ENCODE peak calls at places on chromosomes 12 and 14, in nine cellular contexts. Z, O, Q, J, L, X, C, N and I are unnamed samples.

GRCh38 chr12:2940564-2940963 is 18.6 kb upstream of the TEAD4 start:
- DNase-seq in X (peak), J (no peak), L (no peak), Q (no peak), N (no peak), O (no peak), Z (no peak), C (no peak), I (no peak)

GRCh38 chr14:22980672-22981089 is 1.7 kb downstream of the AJUBA start:
- DNase-seq in N (peak), L (peak), X (no peak), J (peak), Z (no peak), O (no peak), C (peak), Q (no peak), I (peak)

GRCh38 chr12:103742349-103742784 is 98.7 kb downstream of the NT5DC3 start:
- DNase-seq in C (no peak), L (no peak), O (no peak), Q (peak), Z (no peak), X (peak), J (peak), N (peak), I (no peak)

GRCh38 chr14:87529081-87529480 is 463.9 kb downstream of the GALC start:
- DNase-seq in Z (no peak), X (no peak), C (no peak), J (no peak), Q (no peak), N (no peak), O (no peak), L (no peak), I (no peak)

GRCh38 chr12:119802472-119802871 is 74.6 kb downstream of the CIT start:
- DNase-seq in Q (peak), N (no peak), X (peak), J (peak), O (peak), L (peak), Z (no peak), C (peak), I (peak)

GRCh38 chr12:109781668-109782321 is 51.4 kb downstream of the TRPV4 start:
- DNase-seq in Z (no peak), N (no peak), Q (no peak), L (no peak), J (no peak), X (no peak), C (no peak), O (no peak), I (no peak)

GRCh38 chr12:98767248-98767647 is 122.2 kb downstream of the APAF1 start:
- DNase-seq in L (no peak), O (no peak), Q (no peak), X (no peak), J (no peak), C (no peak), Z (no peak), N (no peak), I (no peak)

GRCh38 chr14:23932639-23933038 is 20.9 kb upstream of the DHRS4 start:
- DNase-seq in X (no peak), O (no peak), Q (no peak), N (no peak), C (no peak), J (no peak), L (no peak), Z (no peak), I (no peak)

GRCh38 chr14:22671622-22672021 is 27.5 kb upstream of the OR6J1 start:
- DNase-seq in C (no peak), Q (no peak), X (no peak), Z (no peak), O (no peak), N (no peak), L (no peak), J (no peak), I (no peak)

GRCh38 chr12:132124766-132125425 is 19.2 kb downstream of the DDX51 start:
- DNase-seq in O (no peak), Z (no peak), Q (no peak), N (no peak), L (no peak), J (no peak), C (no peak), X (no peak), I (no peak)

GRCh38 chr12:127926004-127926403 is 341.0 kb upstream of the TMEM132C start:
- DNase-seq in X (no peak), L (no peak), N (peak), O (peak), Q (peak), J (no peak), Z (no peak), C (no peak), I (no peak)

GRCh38 chr14:94677747-94678146 is 65.6 kb downstream of the SERPINA3 start:
- DNase-seq in L (no peak), C (no peak), N (no peak), Q (no peak), J (no peak), O (no peak), Z (no peak), X (no peak), I (no peak)

DNA sequence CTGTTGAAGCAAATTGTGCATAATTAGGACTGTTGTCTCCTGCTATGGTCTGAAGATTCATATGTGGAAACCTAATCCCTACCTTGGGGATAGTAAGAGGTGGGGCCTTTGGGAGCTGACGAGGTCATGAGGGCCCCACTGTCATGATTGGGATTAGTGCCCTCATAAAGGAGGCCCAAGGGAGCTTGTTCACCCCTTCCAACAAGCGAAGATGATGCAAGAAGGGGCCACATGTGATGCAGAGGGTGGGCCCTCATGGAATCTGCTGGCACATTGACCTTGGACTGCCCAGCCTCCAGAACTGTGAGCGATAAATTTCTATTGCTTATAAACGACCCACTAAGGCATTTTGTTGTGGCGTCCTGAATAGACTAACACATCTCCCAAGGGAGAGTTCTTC is 95.3 kb downstream of the AACS start:
- DNase-seq in J (no peak), Q (no peak), Z (no peak), N (no peak), O (no peak), C (no peak), L (no peak), X (no peak), I (no peak)
- H3K27ac ChIP-seq in J (no peak), Q (no peak), Z (no peak), N (no peak), O (no peak), C (no peak), L (no peak), X (no peak), I (no peak)

DNA sequence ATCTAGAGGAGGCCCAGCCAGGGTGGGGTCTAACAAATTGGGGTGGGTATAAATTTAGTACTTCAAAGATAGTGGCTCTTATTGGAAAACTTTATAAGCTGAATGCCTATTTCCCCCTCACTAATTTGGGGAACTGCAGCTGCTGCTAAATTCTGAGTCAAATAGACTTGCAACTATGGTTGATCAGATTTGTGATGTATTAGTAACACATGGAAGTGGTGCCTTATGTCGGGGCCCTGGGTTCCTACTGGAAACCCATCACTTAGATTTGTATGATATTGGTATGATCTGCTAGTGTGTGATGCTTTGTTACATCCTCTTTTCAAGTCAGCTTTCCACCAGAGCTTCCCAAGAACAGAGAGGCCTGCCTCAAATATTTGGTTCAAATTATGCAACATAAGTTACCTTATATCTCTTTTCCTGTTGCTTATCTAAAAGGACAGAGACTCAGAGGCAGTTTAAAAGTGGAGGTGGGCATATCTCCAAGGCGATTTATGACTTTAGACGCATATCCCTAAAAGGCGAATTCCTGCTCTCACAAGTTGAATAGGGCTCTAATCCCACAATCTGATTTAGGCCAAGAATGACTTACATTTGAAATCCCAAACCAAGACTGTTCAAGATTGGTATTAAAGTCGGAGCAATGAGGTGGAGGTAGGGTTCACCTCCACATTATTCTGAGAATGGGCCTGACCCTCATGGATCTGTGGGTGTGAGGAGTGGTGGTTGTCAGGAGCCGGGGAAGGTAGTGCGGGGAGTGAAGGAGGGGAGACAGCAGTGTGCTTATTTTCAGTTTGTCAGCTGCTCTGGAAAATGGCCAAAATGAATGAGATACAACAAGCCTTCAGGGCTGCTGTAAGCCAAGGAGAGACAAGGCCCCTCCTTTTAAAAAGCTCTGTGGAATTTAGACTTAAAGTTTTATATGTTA is 425.8 kb downstream of the RAD51B start:
- DNase-seq in C (no peak), O (no peak), X (peak), Z (no peak), J (peak), Q (peak), N (no peak), L (peak), I (no peak)
- H3K27ac ChIP-seq in C (peak), O (peak), X (no peak), Z (peak), J (peak), Q (no peak), N (peak), L (peak), I (peak)

DNA sequence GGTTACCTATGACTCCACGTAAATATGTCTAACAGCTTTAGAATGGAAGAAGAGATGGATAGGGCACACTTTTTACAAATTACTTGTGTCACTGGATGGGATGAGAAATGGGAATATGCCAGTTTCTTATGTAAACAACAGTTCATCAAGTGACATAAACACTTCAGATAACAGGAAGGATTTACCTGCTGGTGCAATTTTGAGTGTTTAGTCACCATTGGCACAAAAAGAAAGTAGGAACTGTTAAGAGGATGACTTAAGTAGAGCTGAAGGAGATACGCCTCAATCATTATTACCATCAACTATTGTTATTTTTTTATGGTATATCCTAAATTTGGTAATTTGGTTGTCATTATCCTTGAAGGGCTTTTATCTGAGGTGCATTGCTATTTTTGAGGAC is 83.2 kb downstream of the RMST start:
- DNase-seq in O (no peak), Q (no peak), N (no peak), Z (no peak), J (no peak), X (no peak), C (no peak), L (no peak), I (no peak)
- H3K27ac ChIP-seq in O (no peak), Q (no peak), N (no peak), Z (no peak), J (no peak), X (no peak), C (no peak), L (no peak), I (no peak)

GRCh38 chr12:47222592-47222959 is 142.8 kb upstream of the AMIGO2 start:
- DNase-seq in J (no peak), O (no peak), L (no peak), X (no peak), N (no peak), Z (no peak), Q (no peak), C (no peak), I (no peak)
- H3K27ac ChIP-seq in J (peak), O (no peak), L (no peak), X (no peak), N (no peak), Z (no peak), Q (no peak), C (no peak), I (no peak)

GRCh38 chr14:21524575-21525518 is 1.3 kb downstream of the SALL2 start:
- DNase-seq in X (no peak), L (no peak), O (no peak), C (no peak), J (no peak), Q (no peak), Z (no peak), N (no peak), I (no peak)
- H3K27ac ChIP-seq in X (no peak), L (no peak), O (peak), C (peak), J (no peak), Q (no peak), Z (no peak), N (no peak), I (peak)

GRCh38 chr12:114678028-114678427 is 5.9 kb downstream of the TBX3 start:
- DNase-seq in O (no peak), C (no peak), N (peak), Z (no peak), X (no peak), J (no peak), L (no peak), Q (no peak), I (no peak)

GRCh38 chr12:114680498-114681148 is 3.4 kb downstream of the TBX3 start:
- DNase-seq in Z (no peak), Q (no peak), O (no peak), L (no peak), C (no peak), J (no peak), N (no peak), X (peak), I (no peak)

GRCh38 chr12:114678718-114679117 is 5.3 kb downstream of the TBX3 start:
- DNase-seq in C (no peak), L (no peak), O (no peak), Q (no peak), N (no peak), Z (no peak), J (no peak), X (no peak), I (no peak)

GRCh38 chr12:114679942-114680341 is 4.0 kb downstream of the TBX3 start:
- DNase-seq in C (no peak), Q (no peak), O (no peak), X (no peak), L (no peak), N (no peak), J (no peak), Z (no peak), I (no peak)

GRCh38 chr12:114679452-114679875 is 4.5 kb downstream of the TBX3 start:
- DNase-seq in C (no peak), Q (no peak), J (no peak), N (no peak), O (no peak), Z (no peak), X (peak), L (no peak), I (no peak)
- H3K27ac ChIP-seq in C (peak), Q (peak), J (no peak), N (no peak), O (no peak), Z (no peak), X (peak), L (no peak), I (no peak)

GRCh38 chr12:122738561-122738960 is 7.9 kb upstream of the HCAR1 start:
- DNase-seq in O (no peak), Q (peak), N (no peak), J (no peak), Z (no peak), C (no peak), L (no peak), X (no peak), I (no peak)
- H3K27ac ChIP-seq in O (no peak), Q (no peak), N (no peak), J (no peak), Z (no peak), C (no peak), L (no peak), X (no peak), I (no peak)

GRCh38 chr12:15875863-15876262 is 6.3 kb upstream of the STRAP start:
- DNase-seq in Z (no peak), C (no peak), J (no peak), N (no peak), O (no peak), Q (no peak), L (no peak), X (no peak), I (no peak)
- H3K27ac ChIP-seq in Z (no peak), C (no peak), J (no peak), N (no peak), O (no peak), Q (no peak), L (no peak), X (no peak), I (no peak)

GRCh38 chr12:53793221-53793620 is 41.4 kb upstream of the CISTR start:
- DNase-seq in C (no peak), L (no peak), J (no peak), O (no peak), N (no peak), Q (no peak), X (no peak), Z (no peak), I (no peak)
- H3K27ac ChIP-seq in C (no peak), L (no peak), J (no peak), O (no peak), N (no peak), Q (no peak), X (no peak), Z (no peak), I (no peak)